ENCODE peak calls at places on chromosomes 6 and 20, in ten cellular contexts. P is fibroblast of lung; D is tibial nerve; Z is prostate gland; O is CD4-positive, CD25-positive, alpha-beta regulatory T cell; L is mesenchymal stem cell; X is right atrium auricular region; Y is neural progenitor cell; U is stomach; T is colonic mucosa. R is an unnamed sample.

GRCh38 chr6:163828038-163828790 is 413.7 kb downstream of the QKI start:
- DNase-seq in P (no peak), D (no peak), Z (no peak), O (no peak), L (no peak), X (peak; percentile 62), Y (peak; percentile 31), U (no peak), T (no peak), R (no peak)

GRCh38 chr6:20404641-20405032 is 3.0 kb downstream of the E2F3 start:
- DNase-seq in P (peak; percentile 74), D (peak; percentile 31), Z (no peak), O (peak; percentile 76), L (peak; percentile 88), X (peak; percentile 64), Y (peak; percentile 74), U (no peak), T (peak; percentile 56), R (peak; percentile 39)

GRCh38 chr6:100809346-100809745 is 71.8 kb downstream of the ASCC3 start:
- DNase-seq in P (peak; percentile 9), D (no peak), Z (no peak), O (no peak), L (peak; percentile 45), X (no peak), Y (no peak), U (no peak), T (no peak), R (no peak)

GRCh38 chr6:43181621-43181941 is 415 bp upstream of the CUL9 start:
- DNase-seq in P (no peak), D (no peak), Z (no peak), O (no peak), L (no peak), X (no peak), Y (no peak), U (no peak), T (no peak), R (no peak)

GRCh38 chr20:42714298-42715141 is 475.2 kb downstream of the PTPRT start:
- DNase-seq in P (no peak), D (no peak), Z (no peak), O (no peak), L (no peak), X (no peak), Y (no peak), U (no peak), T (no peak), R (no peak)

GRCh38 chr6:149129401-149130077 is 188.0 kb upstream of the TAB2 start:
- DNase-seq in P (peak; percentile 61), D (peak; percentile 60), Z (no peak), O (no peak), L (peak; percentile 53), X (peak; percentile 70), Y (no peak), U (no peak), T (no peak), R (no peak)

GRCh38 chr6:15628499-15629131 is 34.2 kb downstream of the DTNBP1 start:
- DNase-seq in P (peak; percentile 86), D (no peak), Z (no peak), O (no peak), L (peak; percentile 76), X (no peak), Y (no peak), U (no peak), T (no peak), R (no peak)

GRCh38 chr6:47733879-47734558 is 35.6 kb downstream of the ADGRF4 start:
- DNase-seq in P (peak; percentile 6), D (peak; percentile 10), Z (peak; percentile 13), O (no peak), L (peak; percentile 18), X (no peak), Y (peak; percentile 28), U (no peak), T (peak; percentile 27), R (no peak)

GRCh38 chr6:13262302-13263006 is 65.9 kb downstream of the TBC1D7 start:
- DNase-seq in P (no peak), D (no peak), Z (no peak), O (no peak), L (no peak), X (no peak), Y (no peak), U (no peak), T (no peak), R (no peak)

GRCh38 chr6:36973647-36974046 is 12.3 kb downstream of the MTCH1 start:
- DNase-seq in P (no peak), D (no peak), Z (no peak), O (no peak), L (no peak), X (no peak), Y (no peak), U (no peak), T (no peak), R (no peak)

GRCh38 chr6:134551245-134551960 is 233.5 kb upstream of the SGK1 start:
- DNase-seq in P (peak; percentile 90), D (no peak), Z (no peak), O (no peak), L (peak; percentile 75), X (no peak), Y (no peak), U (no peak), T (no peak), R (no peak)

GRCh38 chr20:4812216-4812615 is 90.5 kb downstream of the PRND start:
- DNase-seq in P (no peak), D (no peak), Z (no peak), O (no peak), L (no peak), X (no peak), Y (no peak), U (no peak), T (no peak), R (no peak)

GRCh38 chr6:15533379-15534044 is 129.3 kb downstream of the DTNBP1 start:
- DNase-seq in P (peak; percentile 51), D (no peak), Z (no peak), O (no peak), L (peak; percentile 60), X (peak; percentile 36), Y (no peak), U (no peak), T (no peak), R (no peak)

GRCh38 chr6:12060780-12061619 is 48.9 kb downstream of the HIVEP1 start:
- DNase-seq in P (peak; percentile 51), D (peak; percentile 50), Z (no peak), O (peak; percentile 86), L (peak; percentile 79), X (peak; percentile 74), Y (peak; percentile 66), U (peak; percentile 64), T (peak; percentile 42), R (no peak)
- H3K27ac ChIP-seq in P (no peak overlapping the region), D (no peak overlapping the region), Z (no peak overlapping the region), O (peak overlapping the region; percentile 79), L (no peak overlapping the region), X (no peak overlapping the region), Y (no peak overlapping the region), U (no peak overlapping the region), T (no peak overlapping the region), R (no peak overlapping the region)

DNA sequence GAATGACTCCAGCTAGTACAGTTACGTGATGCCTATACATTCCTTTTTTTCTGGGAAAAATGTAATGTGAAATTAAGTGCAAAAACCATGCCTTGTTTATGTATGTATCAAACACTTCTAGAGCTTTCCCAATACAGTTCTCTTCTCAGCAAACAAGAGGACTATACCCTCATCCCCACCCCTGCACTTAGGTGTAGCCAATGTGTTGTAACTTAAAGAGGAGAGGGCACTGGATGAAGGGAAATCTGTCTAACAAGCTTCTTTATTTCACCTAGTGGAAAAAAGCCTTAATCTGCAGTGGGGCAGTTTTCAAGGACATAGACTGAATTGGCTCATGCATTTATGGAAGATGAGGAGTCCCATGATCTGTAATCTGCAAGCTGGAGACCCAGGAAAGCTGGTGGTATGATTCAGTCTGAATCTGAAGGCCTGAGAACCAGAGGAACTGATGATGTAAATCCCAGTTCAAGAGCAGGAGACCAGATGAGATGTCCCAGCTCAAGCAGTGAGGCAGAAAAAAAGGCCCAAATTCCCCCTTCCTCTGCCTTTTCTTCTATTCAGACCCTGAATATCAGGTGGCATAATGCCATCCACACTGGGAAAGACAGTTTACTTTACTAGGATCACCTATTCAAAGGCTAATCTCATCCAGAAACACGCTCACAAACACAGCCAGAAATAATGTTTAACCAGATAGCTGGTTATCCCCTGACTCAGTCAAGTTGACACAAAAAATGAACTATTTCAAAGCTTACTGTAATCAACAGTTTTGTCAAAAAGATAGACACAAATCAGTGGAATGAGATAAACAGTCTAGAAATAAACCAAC is 25.8 kb upstream of the SLC17A3 start:
- DNase-seq in P (peak; percentile 8), D (no peak), Z (no peak), O (no peak), L (peak; percentile 15), X (no peak), Y (no peak), U (no peak), T (no peak), R (no peak)
- H3K4me3 ChIP-seq in P (no peak overlapping the region), D (no peak overlapping the region), Z (no peak overlapping the region), O (no peak overlapping the region), L (no peak overlapping the region), X (no peak overlapping the region), Y (no peak overlapping the region), U (no peak overlapping the region), T (no peak overlapping the region), R (no peak overlapping the region)

DNA sequence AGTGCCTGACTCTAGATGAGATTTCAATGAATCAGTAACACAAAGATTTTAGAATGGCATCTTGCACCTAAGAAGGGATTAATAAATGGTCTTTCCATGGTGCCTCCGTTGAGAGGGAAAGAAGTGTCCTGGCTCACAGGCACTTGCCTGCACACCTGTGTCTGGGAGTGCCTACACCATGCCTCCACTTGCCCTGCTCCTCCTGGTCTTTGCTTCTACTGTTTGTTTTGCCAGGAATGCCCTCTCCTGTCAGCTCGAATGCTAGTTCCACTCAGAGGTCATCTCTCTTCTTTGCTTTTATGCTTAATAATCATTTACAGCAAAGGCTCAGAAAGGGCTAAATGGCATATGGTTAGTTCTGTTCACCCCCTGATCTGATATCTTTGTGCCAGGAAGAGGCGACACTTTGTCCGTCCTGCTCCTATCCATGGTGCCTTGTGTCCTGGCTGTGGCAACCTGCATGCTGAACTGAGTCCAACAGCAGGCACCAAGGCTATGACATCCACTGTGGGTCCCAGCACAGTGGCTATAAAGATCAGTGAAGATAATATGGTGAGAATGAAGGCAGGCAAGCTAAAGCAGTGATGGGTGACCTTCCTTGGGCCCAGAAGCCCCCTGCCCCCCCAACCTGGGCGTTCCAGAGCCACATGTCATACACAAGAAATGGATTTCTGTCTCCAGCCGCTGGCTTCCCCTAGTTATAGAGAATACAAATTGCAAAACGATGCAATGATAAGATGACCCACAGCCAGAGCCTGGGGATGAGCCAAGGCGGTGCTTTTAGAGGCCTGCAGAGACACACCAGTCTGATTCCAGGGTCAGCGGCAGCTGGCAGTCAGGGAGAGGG is 1.4 kb downstream of the C6orf132 start:
- DNase-seq in P (peak; percentile 34), D (peak; percentile 41), Z (peak; percentile 34), O (no peak), L (peak; percentile 27), X (no peak), Y (no peak), U (peak; percentile 28), T (peak; percentile 44), R (no peak)
- H3K27ac ChIP-seq in P (no peak overlapping the region), D (no peak overlapping the region), Z (peak overlapping the region; percentile 87), O (no peak overlapping the region), L (peak overlapping the region; percentile 13), X (peak overlapping the region; percentile 63), Y (no peak overlapping the region), U (peak overlapping the region; percentile 87), T (peak overlapping the region; percentile 85), R (no peak overlapping the region)

DNA sequence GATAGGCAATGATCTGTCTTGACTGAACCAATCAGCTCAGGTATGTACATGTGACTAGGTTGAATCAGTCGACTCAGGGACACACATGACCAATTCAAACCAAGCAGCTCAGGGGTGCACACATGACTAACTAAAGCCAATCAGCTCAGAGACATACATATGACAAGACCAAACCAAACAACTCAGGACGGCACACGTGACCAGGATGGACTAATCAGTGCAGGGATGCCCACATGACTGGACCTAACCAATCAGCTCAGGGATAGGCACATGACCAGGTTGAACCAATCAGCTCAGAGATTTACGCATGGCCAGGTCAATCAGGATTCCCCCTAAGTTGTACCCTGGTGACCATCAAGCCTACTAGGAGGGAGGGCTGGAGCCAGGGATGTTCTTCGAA is 310.3 kb downstream of the CDH26 start:
- DNase-seq in P (no peak), D (no peak), Z (no peak), O (no peak), L (no peak), X (no peak), Y (no peak), U (no peak), T (no peak), R (no peak)
- H3K4me3 ChIP-seq in P (no peak overlapping the region), D (no peak overlapping the region), Z (no peak overlapping the region), O (no peak overlapping the region), L (no peak overlapping the region), X (no peak overlapping the region), Y (no peak overlapping the region), U (no peak overlapping the region), T (no peak overlapping the region), R (no peak overlapping the region)